ENCODE peak calls at places on chromosomes 7 and 10, in nine cellular contexts. W, F, Z, O, U, G, M, H and Q are unnamed samples.

GRCh38 chr10:116838143-116838725 is 11.1 kb upstream of the ENO4 start:
- DNase-seq in W (no peak), F (no peak), Z (no peak), O (no peak), U (no peak), G (no peak), M (no peak), H (no peak), Q (no peak)

GRCh38 chr7:151511946-151512345 is 7.7 kb downstream of the RHEB start:
- DNase-seq in W (no peak), F (no peak), Z (no peak), O (no peak), U (no peak), G (no peak), M (no peak), H (no peak), Q (no peak)

GRCh38 chr10:119541046-119541445 is 1.5 kb downstream of the RGS10 start:
- DNase-seq in W (no peak), F (no peak), Z (no peak), O (no peak), U (peak), G (no peak), M (no peak), H (no peak), Q (no peak)

GRCh38 chr7:50706469-50706937 is 76.2 kb downstream of the GRB10 start:
- DNase-seq in W (peak), F (no peak), Z (no peak), O (no peak), U (no peak), G (no peak), M (no peak), H (no peak), Q (no peak)

GRCh38 chr10:102657984-102658724 is 13.9 kb downstream of the TRIM8 start:
- DNase-seq in W (no peak), F (no peak), Z (no peak), O (no peak), U (no peak), G (peak), M (no peak), H (no peak), Q (no peak)

GRCh38 chr10:84574101-84574500 is 245.7 kb downstream of the CCSER2 start:
- DNase-seq in W (no peak), F (no peak), Z (no peak), O (no peak), U (no peak), G (no peak), M (no peak), H (no peak), Q (peak)

GRCh38 chr7:5692845-5693278 is 88.6 kb downstream of the RNF216 start:
- DNase-seq in W (peak), F (no peak), Z (no peak), O (peak), U (no peak), G (no peak), M (peak), H (no peak), Q (no peak)

GRCh38 chr7:69693042-69693441 is 94.8 kb downstream of the AUTS2 start:
- DNase-seq in W (no peak), F (no peak), Z (no peak), O (no peak), U (no peak), G (no peak), M (no peak), H (no peak), Q (no peak)

GRCh38 chr7:158814637-158815036 is 14.7 kb downstream of the ESYT2 start:
- DNase-seq in W (no peak), F (no peak), Z (no peak), O (no peak), U (no peak), G (no peak), M (no peak), H (peak), Q (no peak)